ENCODE peak calls at places on chromosomes 5 and 9, in nine cellular contexts. D is heart left ventricle, L is brain microvascular endothelial cell, P is tibial nerve, C is AG09309, H is epithelial cell of esophagus, S is A549, K is mucosa of descending colon, Z is cardiac fibroblast. I is an unnamed sample.

GRCh38 chr5:95730011-95730700 is 980 bp upstream of the RHOBTB3 start:
- DNase-seq in D (no peak), L (no peak), P (no peak), C (no peak), H (no peak), S (no peak), K (no peak), Z (peak), I (no peak)

GRCh38 chr9:7977586-7977985 is 178.0 kb upstream of the DMAC1 start:
- DNase-seq in D (no peak), L (no peak), P (no peak), C (no peak), H (no peak), S (no peak), K (no peak), Z (no peak), I (no peak)

GRCh38 chr5:67996596-67996995 is 219.0 kb upstream of the PIK3R1 start:
- DNase-seq in D (no peak), L (no peak), P (no peak), C (no peak), H (no peak), S (no peak), K (no peak), Z (no peak), I (no peak)

GRCh38 chr5:66538126-66538525 is 58.1 kb upstream of the MAST4 start:
- DNase-seq in D (no peak), L (no peak), P (no peak), C (no peak), H (no peak), S (no peak), K (no peak), Z (no peak), I (no peak)

GRCh38 chr5:25544652-25545249 is 900.0 kb upstream of the CDH10 start:
- DNase-seq in D (no peak), L (no peak), P (peak), C (no peak), H (peak), S (peak), K (no peak), Z (peak), I (no peak)

GRCh38 chr5:136186786-136187185 is 6.2 kb downstream of the SMIM32 start:
- DNase-seq in D (no peak), L (no peak), P (no peak), C (no peak), H (no peak), S (no peak), K (no peak), Z (no peak), I (no peak)

GRCh38 chr9:130844028-130844427 is 9.0 kb downstream of the ABL1 start:
- DNase-seq in D (no peak), L (no peak), P (no peak), C (no peak), H (no peak), S (no peak), K (no peak), Z (no peak), I (no peak)

GRCh38 chr5:143442398-143442797 is 38.9 kb upstream of the NR3C1 start:
- DNase-seq in D (no peak), L (no peak), P (no peak), C (no peak), H (peak), S (no peak), K (no peak), Z (peak), I (peak)

GRCh38 chr5:106759581-106759980 is 911.2 kb downstream of the EFNA5 start:
- DNase-seq in D (no peak), L (peak), P (no peak), C (no peak), H (peak), S (peak), K (no peak), Z (peak), I (no peak)

GRCh38 chr5:37850128-37850865 is 10.5 kb upstream of the GDNF start:
- DNase-seq in D (no peak), L (no peak), P (no peak), C (no peak), H (peak), S (no peak), K (no peak), Z (peak), I (no peak)

GRCh38 chr5:58715997-58716656 is 133.3 kb downstream of the RAB3C start:
- DNase-seq in D (no peak), L (no peak), P (no peak), C (no peak), H (no peak), S (no peak), K (no peak), Z (no peak), I (no peak)

GRCh38 chr5:16866795-16867584 is 69.1 kb downstream of the MYO10 start:
- DNase-seq in D (no peak), L (peak), P (no peak), C (no peak), H (no peak), S (no peak), K (peak), Z (no peak), I (no peak)

GRCh38 chr9:97711223-97711626 is 14.1 kb upstream of the XPA start:
- DNase-seq in D (no peak), L (no peak), P (no peak), C (no peak), H (no peak), S (no peak), K (no peak), Z (no peak), I (no peak)

DNA sequence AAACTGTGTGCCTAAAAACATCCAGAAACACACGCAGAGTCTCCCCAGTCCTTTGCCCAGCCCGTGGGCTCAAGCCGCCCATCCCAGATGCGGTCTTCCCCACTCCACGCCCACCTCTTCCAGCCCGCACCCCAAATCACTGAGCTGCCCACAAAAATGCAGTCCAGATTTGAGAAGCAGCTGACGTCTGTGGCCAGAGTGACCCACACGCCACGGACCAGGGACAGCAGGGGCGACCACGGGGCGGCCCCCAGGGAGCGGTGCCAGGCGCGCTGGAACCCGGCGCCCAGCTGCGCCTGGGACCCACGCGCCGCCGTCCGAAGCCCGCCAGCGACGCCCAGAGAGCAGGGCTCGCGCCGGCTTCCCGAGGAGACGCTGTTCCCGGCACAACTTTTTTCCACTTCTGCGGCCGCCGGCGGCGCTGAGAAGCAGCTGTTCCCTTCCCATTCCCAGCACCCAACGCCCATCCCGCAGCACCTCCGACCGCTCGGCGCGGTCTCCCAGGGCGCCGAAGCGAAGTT is 674 bp downstream of the LHFPL2 start:
- DNase-seq in D (peak), L (peak), P (peak), C (no peak), H (peak), S (peak), K (peak), Z (no peak), I (no peak)
- TF ChIP-seq CTCF in D (no peak), L (peak), P (no peak), C (no peak), H (no peak), S (no peak), K (no peak), Z (no peak), I (peak)

GRCh38 chr5:6632324-6632930 is 417 bp downstream of the NSUN2 start:
- DNase-seq in D (peak), L (peak), P (no peak), C (no peak), H (peak), S (no peak), K (no peak), Z (peak), I (no peak)
- H3K4me3 ChIP-seq in D (peak), L (peak), P (peak), C (peak), H (peak), S (peak), K (peak), Z (peak), I (peak)

DNA sequence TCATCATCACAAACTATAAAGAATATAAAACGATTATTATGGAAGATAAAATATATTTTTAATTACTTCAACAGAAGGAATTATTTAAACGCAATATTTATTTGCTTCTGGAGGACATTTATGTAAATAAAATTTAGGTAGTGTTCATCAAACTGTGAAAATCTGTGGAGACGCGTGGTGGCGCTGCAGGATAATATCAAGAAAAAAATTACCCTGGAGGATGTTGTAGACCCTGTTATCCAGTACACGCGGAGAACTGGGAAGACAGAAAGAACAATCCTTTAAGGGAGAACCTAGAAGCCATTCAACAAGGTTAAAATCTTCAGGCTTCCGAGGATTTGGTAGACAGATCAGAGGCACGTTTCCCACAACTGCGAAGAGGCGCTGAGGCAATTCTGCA is at the start of gene PCDHB12:
- DNase-seq in D (no peak), L (no peak), P (peak), C (no peak), H (no peak), S (peak), K (no peak), Z (peak), I (no peak)
- TF ChIP-seq CTCF in D (peak), L (no peak), P (no peak), C (peak), H (no peak), S (peak), K (no peak), Z (no peak), I (no peak)

DNA sequence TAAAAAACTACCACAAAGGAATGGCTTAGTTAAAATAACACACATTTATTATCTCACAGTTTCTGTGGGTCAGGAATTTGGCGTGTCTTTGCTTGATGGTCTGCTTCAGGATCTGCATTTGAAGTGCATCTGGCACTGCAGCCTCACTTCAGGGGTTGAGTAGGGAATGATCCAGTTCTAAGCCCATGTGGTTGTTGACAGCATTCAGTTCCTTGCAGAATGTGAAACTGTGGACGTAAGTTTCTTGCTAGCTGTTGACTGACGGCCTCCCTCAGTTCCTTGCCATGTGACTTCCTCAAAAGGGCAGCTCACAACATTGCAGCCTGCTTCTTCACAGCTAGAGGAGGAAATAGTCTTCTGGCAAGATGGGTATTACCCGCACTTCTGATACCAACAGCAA is 2.1 kb upstream of the OGN start:
- DNase-seq in D (peak), L (peak), P (peak), C (no peak), H (no peak), S (no peak), K (no peak), Z (no peak), I (no peak)
- H3K4me3 ChIP-seq in D (no peak), L (no peak), P (no peak), C (no peak), H (no peak), S (no peak), K (no peak), Z (no peak), I (no peak)

GRCh38 chr9:3006917-3007316 is 163.0 kb upstream of the PUM3 start:
- DNase-seq in D (no peak), L (no peak), P (no peak), C (no peak), H (no peak), S (no peak), K (no peak), Z (no peak), I (no peak)

GRCh38 chr9:3007331-3007730 is 163.4 kb upstream of the PUM3 start:
- DNase-seq in D (no peak), L (no peak), P (no peak), C (no peak), H (peak), S (no peak), K (no peak), Z (no peak), I (no peak)

GRCh38 chr9:3004572-3004971 is 160.7 kb upstream of the PUM3 start:
- DNase-seq in D (no peak), L (no peak), P (no peak), C (no peak), H (no peak), S (no peak), K (no peak), Z (no peak), I (no peak)

GRCh38 chr9:3012245-3012644 is 168.3 kb upstream of the PUM3 start:
- DNase-seq in D (no peak), L (no peak), P (no peak), C (no peak), H (no peak), S (no peak), K (no peak), Z (no peak), I (no peak)

GRCh38 chr9:3008091-3008490 is 164.2 kb upstream of the PUM3 start:
- DNase-seq in D (no peak), L (no peak), P (no peak), C (no peak), H (peak), S (no peak), K (no peak), Z (no peak), I (no peak)
- TF ChIP-seq CTCF in D (no peak), L (no peak), P (no peak), C (no peak), H (no peak), S (no peak), K (no peak), Z (no peak), I (no peak)